ENCODE peak calls at places on chromosomes 1 and 21, in nine cellular contexts. W is tibial artery, C is breast epithelium, N is A673, H is fibroblast of lung, X is cardiac muscle cell, I is suprapubic skin, P is stomach, Y is K562. B is an unnamed sample.

GRCh38 chr21:39650801-39651200 is 38.1 kb downstream of the B3GALT5 start:
- DNase-seq in C (no peak), H (peak; percentile 43), N (no peak), Y (no peak), P (no peak), X (no peak), W (no peak), I (peak; percentile 63), B (no peak)

GRCh38 chr21:45995686-45996179 is 14.2 kb downstream of the COL6A1 start:
- DNase-seq in P (peak; percentile 19), W (no peak), Y (no peak), N (no peak), X (no peak), H (no peak), I (peak; percentile 67), C (peak; percentile 15), B (peak; percentile 23)

GRCh38 chr1:23273450-23274133 is 56.3 kb upstream of the HTR1D start:
- DNase-seq in C (no peak), Y (no peak), W (no peak), P (no peak), X (no peak), H (peak; percentile 88), I (no peak), N (peak; percentile 48), B (no peak)

GRCh38 chr21:45558044-45558721 is 15.9 kb upstream of the SLC19A1 start:
- DNase-seq in N (no peak), I (peak; percentile 67), X (no peak), P (peak; percentile 18), W (peak; percentile 2), Y (no peak), H (no peak), C (no peak), B (no peak)

GRCh38 chr21:18499761-18500376 is 96.3 kb upstream of the TMPRSS15 start:
- DNase-seq in C (no peak), X (peak; percentile 71), I (no peak), H (peak; percentile 40), P (peak; percentile 40), Y (peak; percentile 13), N (peak; percentile 52), W (peak; percentile 21), B (peak; percentile 75)

GRCh38 chr21:45291613-45292398 is 4.1 kb upstream of the POFUT2 start:
- DNase-seq in W (peak; percentile 38), X (no peak), P (peak; percentile 25), Y (peak; percentile 58), I (peak; percentile 72), H (no peak), N (no peak), C (no peak), B (peak; percentile 33)

GRCh38 chr21:42027804-42028753 is 17.9 kb upstream of the ZBTB21 start:
- DNase-seq in H (no peak), W (no peak), N (no peak), C (no peak), P (no peak), I (peak; percentile 70), X (no peak), Y (no peak), B (no peak)

GRCh38 chr1:95223110-95223509 is 10.9 kb upstream of the RWDD3 start:
- DNase-seq in P (no peak), I (no peak), C (no peak), N (peak; percentile 35), X (no peak), H (peak; percentile 54), Y (no peak), W (no peak), B (no peak)

GRCh38 chr1:200919386-200919785 is 24.7 kb downstream of the INAVA start:
- DNase-seq in W (no peak), Y (no peak), N (no peak), C (no peak), X (no peak), H (no peak), P (no peak), I (no peak), B (no peak)

GRCh38 chr1:248793592-248793991 is 32.1 kb downstream of the SH3BP5L start:
- DNase-seq in C (no peak), H (no peak), W (no peak), N (no peak), X (no peak), I (no peak), Y (no peak), P (no peak), B (no peak)

GRCh38 chr21:35850029-35850428 is 210.3 kb downstream of the SETD4 start:
- DNase-seq in Y (no peak), P (no peak), H (peak; percentile 52), W (no peak), C (no peak), X (no peak), I (no peak), N (no peak), B (no peak)

GRCh38 chr1:168521391-168522000 is 22.3 kb downstream of the XCL2 start:
- DNase-seq in H (no peak), C (no peak), P (no peak), I (no peak), X (no peak), W (no peak), N (no peak), Y (no peak), B (no peak)

GRCh38 chr21:39867198-39867650 is at the start of gene PCP4:
- DNase-seq in Y (peak; percentile 74), C (peak; percentile 53), X (peak; percentile 78), N (peak; percentile 44), W (no peak), P (peak; percentile 48), H (peak; percentile 20), I (no peak), B (peak; percentile 43)

GRCh38 chr21:34644815-34645214 is 24.0 kb upstream of the CLIC6 start:
- DNase-seq in X (no peak), Y (no peak), N (no peak), P (peak; percentile 74), W (no peak), H (no peak), C (no peak), I (no peak), B (no peak)

GRCh38 chr1:15154480-15155036 is 1.0 kb downstream of the TMEM51 start:
- DNase-seq in Y (peak; percentile 63), P (peak; percentile 49), W (no peak), C (peak; percentile 26), I (no peak), N (peak; percentile 22), H (peak; percentile 29), X (peak; percentile 40), B (peak; percentile 40)

GRCh38 chr1:28506907-28507246 is 1.0 kb downstream of the RCC1 start:
- DNase-seq in C (no peak), N (no peak), P (no peak), W (no peak), Y (no peak), X (no peak), I (no peak), H (no peak), B (no peak)

GRCh38 chr21:45094412-45094811 is 20.0 kb downstream of the ADARB1 start:
- DNase-seq in H (no peak), X (no peak), P (no peak), C (no peak), I (no peak), Y (no peak), W (no peak), N (no peak), B (peak; percentile 59)

GRCh38 chr1:18938707-18939070 is 17.8 kb downstream of the IFFO2 start:
- DNase-seq in P (no peak), H (no peak), X (no peak), C (no peak), N (no peak), I (no peak), Y (peak; percentile 34), W (no peak), B (peak; percentile 43)
- H3K4me1 ChIP-seq in P (peaks cover 28% of the 10 kb centered on the region), H (peaks cover 20% of the 10 kb centered on the region), X (peaks cover 15% of the 10 kb centered on the region), C (peaks cover 16% of the 10 kb centered on the region), N (peaks cover 29% of the 10 kb centered on the region), I (peaks cover 72% of the 10 kb centered on the region), Y (no peaks in the 10 kb centered on the region), W (peaks cover 74% of the 10 kb centered on the region), B (no peaks in the 10 kb centered on the region)

GRCh38 chr1:158969166-158969565 is 37.8 kb downstream of the PYHIN1 start:
- DNase-seq in I (no peak), N (no peak), X (no peak), W (no peak), Y (no peak), C (no peak), H (no peak), P (no peak), B (no peak)
- H3K4me1 ChIP-seq in I (no peaks in the 10 kb centered on the region), N (no peaks in the 10 kb centered on the region), X (no peaks in the 10 kb centered on the region), W (no peaks in the 10 kb centered on the region), Y (no peaks in the 10 kb centered on the region), C (no peaks in the 10 kb centered on the region), H (no peaks in the 10 kb centered on the region), P (no peaks in the 10 kb centered on the region), B (no peaks in the 10 kb centered on the region)

GRCh38 chr1:154466879-154467767 is 34.9 kb upstream of the TDRD10 start:
- DNase-seq in W (no peak), C (no peak), P (no peak), X (no peak), H (no peak), N (peak; percentile 24), Y (no peak), I (no peak), B (no peak)
- H3K4me1 ChIP-seq in W (peaks cover 5% of the 10 kb centered on the region), C (no peaks in the 10 kb centered on the region), P (no peaks in the 10 kb centered on the region), X (peaks cover 8% of the 10 kb centered on the region), H (peaks cover 5% of the 10 kb centered on the region), N (peaks cover 17% of the 10 kb centered on the region), Y (peaks cover 18% of the 10 kb centered on the region), I (peaks cover 38% of the 10 kb centered on the region), B (no peaks in the 10 kb centered on the region)

DNA sequence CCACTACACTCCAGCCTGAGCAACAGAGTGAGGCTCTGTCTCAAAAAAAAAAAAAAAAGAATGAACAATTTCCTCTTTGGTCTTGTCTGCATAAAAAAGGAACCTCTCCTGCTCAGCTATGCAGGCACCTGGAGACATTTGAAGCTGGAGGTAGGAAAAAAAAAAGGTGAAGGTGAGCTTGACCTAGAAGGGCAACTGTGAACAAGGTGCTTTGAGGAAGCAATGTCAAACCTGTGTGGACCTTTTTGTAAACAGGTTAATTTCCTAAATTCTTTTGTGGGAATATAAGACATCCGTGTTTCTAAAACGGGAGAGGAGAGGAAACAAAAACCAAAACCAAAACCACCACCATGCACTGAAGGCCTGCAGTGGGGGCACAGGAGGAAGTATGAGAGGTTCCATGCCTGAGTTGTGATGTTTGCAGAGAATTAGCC is 77.5 kb downstream of the SLC45A1 start:
- DNase-seq in N (no peak), Y (no peak), X (no peak), I (no peak), C (no peak), W (no peak), H (peak; percentile 23), P (no peak), B (no peak)
- H3K4me1 ChIP-seq in N (peaks cover 53% of the 10 kb centered on the region), Y (peaks cover 32% of the 10 kb centered on the region), X (peaks cover 41% of the 10 kb centered on the region), I (peaks cover 52% of the 10 kb centered on the region), C (peaks cover 12% of the 10 kb centered on the region), W (peaks cover 55% of the 10 kb centered on the region), H (peaks cover 39% of the 10 kb centered on the region), P (peaks cover 48% of the 10 kb centered on the region), B (no peaks in the 10 kb centered on the region)

GRCh38 chr1:177270863-177271262 is 100.1 kb downstream of the BRINP2 start:
- DNase-seq in X (no peak), W (no peak), P (no peak), Y (no peak), N (no peak), C (no peak), I (no peak), H (peak; percentile 29), B (no peak)
- H3K4me1 ChIP-seq in X (peaks cover 10% of the 10 kb centered on the region), W (peaks cover 23% of the 10 kb centered on the region), P (peaks cover 7% of the 10 kb centered on the region), Y (no peaks in the 10 kb centered on the region), N (no peaks in the 10 kb centered on the region), C (peaks cover 8% of the 10 kb centered on the region), I (peaks cover 4% of the 10 kb centered on the region), H (peaks cover 4% of the 10 kb centered on the region), B (no peaks in the 10 kb centered on the region)